ENCODE peak calls at places on chromosomes 6 and 20, in four cellular contexts. One of them, this sample, is unnamed.

GRCh38 chr6:108468346-108468745 is 92.4 kb upstream of the FOXO3 start:
- DNase-seq in B cell: no peak
- DNase-seq in thoracic aorta: no peak
- DNase-seq in RWPE2: no peak
- DNase-seq in this sample: no peak

GRCh38 chr6:11491596-11491995 is 46.0 kb upstream of the TMEM170B start:
- DNase-seq in thoracic aorta: no peak
- DNase-seq in B cell: no peak
- DNase-seq in RWPE2: no peak
- DNase-seq in this sample: no peak

GRCh38 chr6:169975286-169975685 is 223.9 kb downstream of the ERMARD start:
- DNase-seq in B cell: no peak
- DNase-seq in thoracic aorta: no peak
- DNase-seq in RWPE2: peak; percentile 39
- DNase-seq in this sample: no peak

GRCh38 chr6:45420083-45420908 is 42.6 kb upstream of the SUPT3H start:
- DNase-seq in thoracic aorta: no peak
- DNase-seq in B cell: peak; percentile 36
- DNase-seq in RWPE2: no peak
- DNase-seq in this sample: no peak

GRCh38 chr6:3741477-3741871 is 10.0 kb downstream of the PXDC1 start:
- DNase-seq in thoracic aorta: no peak
- DNase-seq in RWPE2: no peak
- DNase-seq in B cell: no peak
- DNase-seq in this sample: no peak

GRCh38 chr20:38726849-38727601 is 2.7 kb downstream of the SLC32A1 start:
- DNase-seq in thoracic aorta: no peak
- DNase-seq in B cell: peak; percentile 63
- DNase-seq in RWPE2: peak; percentile 67
- DNase-seq in this sample: no peak

GRCh38 chr6:62367601-62368000 is 81.6 kb upstream of the KHDRBS2 start:
- DNase-seq in RWPE2: no peak
- DNase-seq in B cell: peak; percentile 17
- DNase-seq in thoracic aorta: no peak
- DNase-seq in this sample: no peak

GRCh38 chr6:34695729-34696188 is 808 bp downstream of the ILRUN start:
- DNase-seq in thoracic aorta: no peak
- DNase-seq in B cell: no peak
- DNase-seq in RWPE2: no peak
- DNase-seq in this sample: no peak

GRCh38 chr6:42104095-42104806 is 38.2 kb downstream of the C6orf132 start:
- DNase-seq in B cell: peak; percentile 87
- DNase-seq in RWPE2: no peak
- DNase-seq in thoracic aorta: no peak
- DNase-seq in this sample: no peak

GRCh38 chr6:54655162-54655561 is 191.4 kb upstream of the FAM83B start:
- DNase-seq in RWPE2: no peak
- DNase-seq in B cell: no peak
- DNase-seq in thoracic aorta: no peak
- DNase-seq in this sample: no peak

GRCh38 chr6:104126621-104127020 is 733.1 kb downstream of the HACE1 start:
- DNase-seq in thoracic aorta: no peak
- DNase-seq in B cell: no peak
- DNase-seq in RWPE2: no peak
- DNase-seq in this sample: no peak

GRCh38 chr20:25576783-25577530 is 8.4 kb downstream of the NINL start:
- DNase-seq in B cell: no peak
- DNase-seq in thoracic aorta: no peak
- DNase-seq in RWPE2: no peak
- DNase-seq in this sample: no peak

GRCh38 chr6:6841571-6841970 is 253.1 kb downstream of the LY86 start:
- DNase-seq in RWPE2: no peak
- DNase-seq in thoracic aorta: no peak
- DNase-seq in B cell: no peak
- DNase-seq in this sample: no peak
- TF ChIP-seq CTCF in RWPE2: no peak
- TF ChIP-seq CTCF in thoracic aorta: no peak
- TF ChIP-seq CTCF in B cell: no peak
- TF ChIP-seq CTCF in this sample: no peak

DNA sequence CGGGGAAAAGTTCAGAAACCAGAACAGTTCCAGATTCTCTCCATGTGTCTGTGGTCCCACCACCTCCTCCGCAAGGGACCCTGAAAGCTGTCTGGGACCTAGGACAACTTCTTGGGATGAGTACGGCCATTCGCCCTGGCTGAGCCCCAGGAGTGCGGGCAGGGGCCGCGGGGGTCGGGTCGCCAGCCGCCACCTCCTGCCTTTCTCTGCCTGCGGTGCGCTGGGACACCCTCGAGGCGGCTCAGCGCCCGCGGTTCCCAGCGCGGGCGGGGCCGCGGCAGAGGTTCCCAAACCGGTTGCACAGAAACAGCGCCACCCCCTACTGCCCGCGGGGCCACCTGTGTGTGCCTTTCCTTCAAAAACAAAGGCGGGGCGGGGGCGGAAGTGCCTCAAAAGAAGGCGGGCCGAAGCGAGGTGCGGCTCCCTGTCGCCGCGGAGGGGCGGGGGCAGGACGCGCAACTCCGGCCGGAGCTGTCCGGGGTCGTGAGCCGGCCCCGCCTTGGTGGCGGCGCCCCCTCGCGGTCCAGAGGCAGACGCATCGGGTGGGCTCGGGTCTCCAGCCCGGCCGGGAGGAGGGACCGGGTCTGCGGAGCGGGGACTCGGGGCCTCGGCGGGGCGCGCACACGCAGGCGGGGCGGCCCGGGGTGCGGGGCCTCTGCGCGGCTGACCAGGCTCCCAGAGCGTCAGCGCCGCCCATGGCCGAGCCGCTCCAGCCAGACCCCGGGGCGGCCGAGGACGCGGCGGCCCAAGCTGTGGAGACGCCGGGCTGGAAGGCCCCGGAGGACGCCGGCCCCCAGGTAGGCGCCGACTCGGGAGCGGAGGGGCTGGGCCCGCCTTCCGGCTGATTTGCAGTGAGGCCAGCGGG is at the start of gene HEBP2:
- DNase-seq in RWPE2: peak; percentile 97
- DNase-seq in thoracic aorta: peak; percentile 82
- DNase-seq in B cell: peak; percentile 95
- DNase-seq in this sample: no peak
- TF ChIP-seq CTCF in RWPE2: peak; percentile 77
- TF ChIP-seq CTCF in thoracic aorta: peak; percentile 36
- TF ChIP-seq CTCF in B cell: peak; percentile 52
- TF ChIP-seq CTCF in this sample: peak; percentile 82

GRCh38 chr6:143843689-143844405 is 709 bp downstream of the LTV1 start:
- DNase-seq in RWPE2: no peak
- DNase-seq in thoracic aorta: no peak
- DNase-seq in B cell: no peak
- DNase-seq in this sample: no peak
- TF ChIP-seq CTCF in RWPE2: no peak
- TF ChIP-seq CTCF in thoracic aorta: no peak
- TF ChIP-seq CTCF in B cell: no peak
- TF ChIP-seq CTCF in this sample: no peak

GRCh38 chr20:2089447-2089846 is 12.2 kb upstream of the STK35 start:
- DNase-seq in thoracic aorta: no peak
- DNase-seq in RWPE2: no peak
- DNase-seq in B cell: no peak
- DNase-seq in this sample: no peak

GRCh38 chr20:2084703-2085102 is 16.9 kb upstream of the STK35 start:
- DNase-seq in RWPE2: no peak
- DNase-seq in B cell: no peak
- DNase-seq in thoracic aorta: no peak
- DNase-seq in this sample: no peak

GRCh38 chr20:2086177-2086979 is 15.2 kb upstream of the STK35 start:
- DNase-seq in B cell: no peak
- DNase-seq in RWPE2: no peak
- DNase-seq in thoracic aorta: no peak
- DNase-seq in this sample: no peak

GRCh38 chr20:2088904-2089303 is 12.7 kb upstream of the STK35 start:
- DNase-seq in B cell: no peak
- DNase-seq in thoracic aorta: no peak
- DNase-seq in RWPE2: no peak
- DNase-seq in this sample: no peak

DNA sequence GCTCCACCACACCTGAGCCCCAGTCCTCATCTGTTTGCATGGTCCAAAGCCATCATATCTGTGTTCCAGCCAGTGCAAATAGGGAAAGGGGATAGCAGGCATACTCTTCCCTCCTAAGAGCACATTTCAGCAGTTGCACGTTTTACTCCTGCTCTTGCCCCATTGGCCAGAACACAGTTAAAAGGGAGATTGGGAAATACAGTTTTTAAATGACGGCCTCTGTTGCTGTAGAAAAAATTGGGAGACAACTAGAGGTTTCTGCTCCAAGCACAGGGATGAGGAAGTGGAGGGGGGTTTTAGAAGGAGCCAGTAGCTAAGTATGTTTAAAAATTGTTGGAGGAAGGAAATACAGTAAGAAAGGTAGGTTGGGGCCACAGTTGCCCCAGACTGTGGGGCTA is 14.6 kb upstream of the STK35 start:
- DNase-seq in RWPE2: no peak
- DNase-seq in thoracic aorta: no peak
- DNase-seq in B cell: no peak
- DNase-seq in this sample: no peak
- TF ChIP-seq CTCF in RWPE2: peak; percentile 7
- TF ChIP-seq CTCF in thoracic aorta: no peak
- TF ChIP-seq CTCF in B cell: no peak
- TF ChIP-seq CTCF in this sample: no peak

GRCh38 chr20:42043921-42044320 is 425.7 kb upstream of the CHD6 start:
- DNase-seq in RWPE2: no peak
- DNase-seq in B cell: no peak
- DNase-seq in thoracic aorta: no peak
- DNase-seq in this sample: no peak

GRCh38 chr20:42046686-42047085 is 428.5 kb upstream of the CHD6 start:
- DNase-seq in RWPE2: no peak
- DNase-seq in B cell: no peak
- DNase-seq in thoracic aorta: no peak
- DNase-seq in this sample: no peak

DNA sequence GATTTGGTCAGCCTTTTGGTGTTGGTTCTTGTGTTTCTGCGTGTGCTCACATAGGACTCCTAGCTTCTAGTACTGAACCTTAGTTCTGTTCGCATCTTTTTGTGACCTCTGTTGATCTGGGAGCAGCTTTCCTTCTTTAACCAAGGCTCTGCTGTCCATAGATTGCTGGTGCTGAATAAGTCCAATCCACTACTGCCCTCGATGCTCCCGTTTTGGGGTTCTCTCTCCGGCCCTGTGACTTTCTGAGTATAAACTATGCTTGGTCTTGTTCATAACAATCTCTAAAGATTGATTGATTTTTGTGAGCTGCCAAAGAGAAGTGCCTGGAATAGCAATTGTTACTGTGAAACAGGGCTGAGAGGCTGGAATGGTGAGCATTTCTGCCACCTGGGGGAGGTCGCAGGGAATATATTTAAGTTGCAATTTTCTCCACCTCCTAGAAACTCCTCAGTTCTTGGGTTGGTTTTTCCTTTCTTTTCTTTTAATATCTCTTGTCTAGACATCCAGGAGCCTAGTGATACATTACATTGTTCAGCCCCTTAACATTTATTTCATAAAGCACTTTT is 422.9 kb upstream of the CHD6 start:
- DNase-seq in B cell: no peak
- DNase-seq in thoracic aorta: no peak
- DNase-seq in RWPE2: no peak
- DNase-seq in this sample: no peak
- TF ChIP-seq CTCF in B cell: no peak
- TF ChIP-seq CTCF in thoracic aorta: no peak
- TF ChIP-seq CTCF in RWPE2: peak; percentile 44
- TF ChIP-seq CTCF in this sample: peak; percentile 27

DNA sequence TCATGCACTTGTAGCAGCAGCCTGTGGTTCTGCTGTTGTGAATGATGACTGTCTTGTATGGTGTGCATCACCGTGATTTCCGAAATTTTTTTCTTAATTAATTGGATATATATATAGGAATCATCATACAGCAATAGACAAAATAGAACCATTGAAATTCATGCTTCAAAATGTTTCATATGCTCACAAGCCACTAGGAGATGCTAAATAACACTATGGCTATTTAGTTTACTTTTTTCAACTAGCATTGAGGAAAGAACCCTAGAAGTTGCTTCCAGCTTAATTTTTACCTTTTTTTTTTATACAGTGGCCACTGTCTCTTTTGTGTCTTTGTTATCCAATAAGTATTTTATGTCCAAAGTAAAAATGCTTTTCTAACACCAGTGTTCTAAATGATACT is 485.4 kb downstream of the CDKAL1 start:
- DNase-seq in B cell: no peak
- DNase-seq in thoracic aorta: no peak
- DNase-seq in RWPE2: no peak
- DNase-seq in this sample: no peak
- TF ChIP-seq CTCF in B cell: no peak
- TF ChIP-seq CTCF in thoracic aorta: no peak
- TF ChIP-seq CTCF in RWPE2: peak; percentile 53
- TF ChIP-seq CTCF in this sample: peak; percentile 74